ENCODE peak calls at places on chromosomes 7 and 10, in four cellular contexts. One of them, this sample, is unnamed.

GRCh38 chr10:50635286-50635685 is 11.5 kb upstream of the SGMS1 start:
- DNase-seq in CD14-positive monocyte: no peak
- DNase-seq in NB4: no peak
- DNase-seq in Peyer's patch: no peak
- DNase-seq in this sample: no peak

GRCh38 chr10:5944389-5945202 is 32.7 kb downstream of the IL15RA start:
- DNase-seq in CD14-positive monocyte: no peak
- DNase-seq in NB4: no peak
- DNase-seq in Peyer's patch: no peak
- DNase-seq in this sample: no peak

GRCh38 chr7:45888185-45888992 is at the start of gene IGFBP1:
- DNase-seq in CD14-positive monocyte: no peak
- DNase-seq in NB4: no peak
- DNase-seq in Peyer's patch: no peak
- DNase-seq in this sample: peak; percentile 58

GRCh38 chr7:66283003-66283920 is 78.1 kb downstream of the TPST1 start:
- DNase-seq in CD14-positive monocyte: no peak
- DNase-seq in NB4: peak; percentile 59
- DNase-seq in Peyer's patch: no peak
- DNase-seq in this sample: no peak

GRCh38 chr7:71718563-71718962 is 586.6 kb downstream of the GALNT17 start:
- DNase-seq in CD14-positive monocyte: no peak
- DNase-seq in NB4: no peak
- DNase-seq in Peyer's patch: no peak
- DNase-seq in this sample: no peak

GRCh38 chr7:92602352-92603088 is 12.3 kb upstream of the FAM133B start:
- DNase-seq in CD14-positive monocyte: no peak
- DNase-seq in NB4: no peak
- DNase-seq in Peyer's patch: no peak
- DNase-seq in this sample: no peak

GRCh38 chr7:50349963-50350944 is 45.7 kb downstream of the IKZF1 start:
- DNase-seq in CD14-positive monocyte: no peak
- DNase-seq in NB4: no peak
- DNase-seq in Peyer's patch: no peak
- DNase-seq in this sample: no peak

GRCh38 chr7:50513166-50513871 is 51.9 kb downstream of the DDC start:
- DNase-seq in CD14-positive monocyte: no peak
- DNase-seq in NB4: no peak
- DNase-seq in Peyer's patch: no peak
- DNase-seq in this sample: no peak

GRCh38 chr7:138388673-138389491 is 71.2 kb upstream of the TRIM24 start:
- DNase-seq in CD14-positive monocyte: no peak
- DNase-seq in NB4: no peak
- DNase-seq in Peyer's patch: no peak
- DNase-seq in this sample: no peak

GRCh38 chr7:110181768-110182167 is 909.2 kb upstream of the LRRN3 start:
- DNase-seq in CD14-positive monocyte: no peak
- DNase-seq in NB4: no peak
- DNase-seq in Peyer's patch: no peak
- DNase-seq in this sample: no peak

GRCh38 chr7:140640060-140640611 is 477 bp downstream of the DENND2A start:
- DNase-seq in CD14-positive monocyte: no peak
- DNase-seq in NB4: peak; percentile 17
- DNase-seq in Peyer's patch: peak; percentile 57
- DNase-seq in this sample: peak; percentile 75

GRCh38 chr10:119431034-119431767 is 111.3 kb downstream of the RGS10 start:
- DNase-seq in CD14-positive monocyte: no peak
- DNase-seq in NB4: no peak
- DNase-seq in Peyer's patch: no peak
- DNase-seq in this sample: no peak

GRCh38 chr10:45000138-45000763 is 472 bp upstream of the ZNF22 start:
- DNase-seq in CD14-positive monocyte: no peak
- DNase-seq in NB4: peak; percentile 93
- DNase-seq in Peyer's patch: no peak
- DNase-seq in this sample: peak; percentile 89

GRCh38 chr10:45003432-45004000 is 2.8 kb downstream of the ZNF22 start:
- DNase-seq in CD14-positive monocyte: no peak
- DNase-seq in NB4: peak; percentile 38
- DNase-seq in Peyer's patch: no peak
- DNase-seq in this sample: no peak

GRCh38 chr10:45001382-45002148 is 842 bp downstream of the ZNF22 start:
- DNase-seq in CD14-positive monocyte: no peak
- DNase-seq in NB4: peak; percentile 84
- DNase-seq in Peyer's patch: peak; percentile 70
- DNase-seq in this sample: peak; percentile 76

GRCh38 chr10:44998146-44998631 is 2.5 kb upstream of the ZNF22 start:
- DNase-seq in CD14-positive monocyte: no peak
- DNase-seq in NB4: peak; percentile 35
- DNase-seq in Peyer's patch: no peak
- DNase-seq in this sample: no peak

DNA sequence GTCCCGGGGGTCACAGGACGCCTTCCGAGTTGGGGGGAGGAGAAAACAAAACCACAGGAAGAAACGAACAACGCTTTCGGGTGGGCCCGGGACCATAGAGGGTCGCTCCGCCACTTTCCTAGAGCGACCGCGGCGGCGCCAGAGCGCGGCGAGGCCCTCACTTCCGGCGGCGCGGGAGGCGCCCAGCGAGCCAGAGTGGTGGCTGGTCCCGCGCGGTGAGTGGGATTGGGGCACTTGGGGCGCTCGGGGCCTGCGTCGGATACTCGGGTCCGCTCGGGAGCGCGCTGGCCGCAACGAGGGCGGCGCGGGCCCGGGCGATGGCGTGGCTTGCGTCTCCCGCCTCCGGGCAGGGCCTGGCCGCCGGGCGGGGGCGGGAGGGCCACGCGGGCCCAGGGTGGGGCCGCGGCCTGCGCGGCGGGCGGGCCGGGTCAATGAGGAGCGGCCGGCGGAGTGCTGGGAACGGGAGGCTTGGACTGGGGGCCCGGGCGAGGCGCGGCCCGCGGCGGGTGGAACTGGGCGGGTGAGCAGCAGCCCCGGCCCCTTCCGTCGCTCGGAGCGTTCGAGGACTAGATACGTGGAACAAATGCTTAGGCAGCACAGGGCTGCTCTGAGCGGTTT is at the start of gene ZNF22:
- DNase-seq in CD14-positive monocyte: no peak
- DNase-seq in NB4: peak; percentile 98
- DNase-seq in Peyer's patch: peak; percentile 85
- DNase-seq in this sample: peak; percentile 89
- TF ChIP-seq CTCF in CD14-positive monocyte: no peak
- TF ChIP-seq CTCF in NB4: no peak
- TF ChIP-seq CTCF in Peyer's patch: peak; percentile 30
- TF ChIP-seq CTCF in this sample: no peak

DNA sequence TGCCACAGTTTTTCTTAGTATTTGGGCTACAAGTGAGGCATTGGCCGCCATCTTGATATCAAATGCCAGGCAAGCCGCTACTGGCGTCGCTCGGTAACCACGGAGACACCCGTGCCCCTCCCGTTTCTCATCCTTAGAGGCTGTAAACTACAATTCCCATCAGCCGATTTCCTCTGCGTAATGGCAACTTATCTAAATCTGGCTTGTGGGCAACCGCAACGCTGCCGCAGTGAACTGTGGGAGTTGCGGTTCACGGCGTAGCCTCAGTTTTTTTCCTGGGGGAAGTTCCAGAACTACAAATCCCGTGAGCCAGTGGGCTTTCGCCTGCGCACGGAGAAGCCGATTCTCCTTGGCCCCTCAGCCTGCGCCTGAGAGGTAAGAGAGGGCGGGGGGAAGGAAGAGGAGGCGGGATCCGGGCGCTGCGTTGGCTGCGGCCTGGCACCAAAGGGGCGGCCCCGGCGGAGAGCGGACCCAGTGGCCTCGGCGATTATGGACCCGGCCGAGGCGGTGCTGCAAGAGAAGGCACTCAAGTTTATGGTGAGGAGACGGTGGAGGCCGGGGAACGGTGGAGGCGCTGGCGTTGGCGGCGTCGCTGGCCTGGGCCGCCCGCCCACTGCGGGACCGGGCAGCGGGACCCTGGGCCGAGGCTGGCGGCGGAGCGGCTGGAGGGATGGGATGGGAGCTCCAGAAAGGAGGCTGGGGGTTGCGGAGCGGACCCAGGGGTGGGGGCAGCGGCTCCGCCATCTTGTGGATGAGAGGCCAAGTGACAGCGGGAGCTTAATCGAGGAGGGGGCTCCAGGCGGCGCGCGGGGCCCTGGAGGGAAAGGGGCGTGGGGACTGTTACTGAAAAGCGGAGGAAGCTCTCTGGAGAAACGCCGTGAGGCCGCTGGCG is at the start of gene BTRC:
- DNase-seq in CD14-positive monocyte: peak; percentile 97
- DNase-seq in NB4: peak; percentile 100
- DNase-seq in Peyer's patch: peak; percentile 96
- DNase-seq in this sample: peak; percentile 94
- TF ChIP-seq CTCF in CD14-positive monocyte: no peak
- TF ChIP-seq CTCF in NB4: no peak
- TF ChIP-seq CTCF in Peyer's patch: peak; percentile 6
- TF ChIP-seq CTCF in this sample: peak; percentile 35

DNA sequence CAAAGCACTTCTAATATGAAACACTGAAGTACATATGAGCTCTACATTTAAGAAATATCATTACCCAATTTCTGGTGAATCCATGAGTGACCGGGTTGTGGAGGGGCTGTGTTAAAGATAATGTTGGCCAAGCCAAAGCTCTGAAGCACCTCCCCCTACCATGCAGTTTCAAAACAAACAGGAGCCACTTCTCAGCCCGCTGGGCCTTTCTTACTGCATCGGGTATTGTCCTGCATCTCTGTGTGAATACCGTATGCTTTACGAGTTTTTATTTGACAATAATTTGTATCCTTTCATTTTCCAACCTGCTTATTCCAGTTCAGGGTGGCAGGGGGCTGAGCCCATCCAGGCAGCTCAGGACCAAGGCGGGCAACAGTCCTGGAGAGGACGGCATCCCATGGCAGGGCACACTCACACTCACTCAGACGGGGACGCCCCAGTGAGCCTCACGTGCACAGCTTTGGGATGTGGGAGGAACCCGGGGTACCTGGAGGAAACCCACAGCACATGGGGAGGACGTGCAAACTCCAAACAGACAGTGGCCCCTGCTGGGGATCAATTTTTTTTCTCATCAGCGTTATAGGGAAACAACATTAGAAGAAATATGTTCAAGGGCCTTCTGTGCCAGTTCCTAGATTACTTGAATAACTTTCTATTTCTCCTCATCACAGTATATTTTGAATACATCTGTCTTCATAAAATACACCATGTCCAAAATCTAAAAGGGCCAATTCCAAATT is 1.9 kb downstream of the RNF32 start:
- DNase-seq in CD14-positive monocyte: no peak
- DNase-seq in NB4: no peak
- DNase-seq in Peyer's patch: no peak
- DNase-seq in this sample: no peak
- TF ChIP-seq CTCF in CD14-positive monocyte: no peak
- TF ChIP-seq CTCF in NB4: no peak
- TF ChIP-seq CTCF in Peyer's patch: no peak
- TF ChIP-seq CTCF in this sample: no peak

GRCh38 chr7:94922457-94922856 is 15.1 kb downstream of the PPP1R9A start:
- DNase-seq in CD14-positive monocyte: no peak
- DNase-seq in NB4: no peak
- DNase-seq in Peyer's patch: no peak
- DNase-seq in this sample: no peak
- TF ChIP-seq CTCF in CD14-positive monocyte: no peak
- TF ChIP-seq CTCF in NB4: no peak
- TF ChIP-seq CTCF in Peyer's patch: no peak
- TF ChIP-seq CTCF in this sample: no peak

DNA sequence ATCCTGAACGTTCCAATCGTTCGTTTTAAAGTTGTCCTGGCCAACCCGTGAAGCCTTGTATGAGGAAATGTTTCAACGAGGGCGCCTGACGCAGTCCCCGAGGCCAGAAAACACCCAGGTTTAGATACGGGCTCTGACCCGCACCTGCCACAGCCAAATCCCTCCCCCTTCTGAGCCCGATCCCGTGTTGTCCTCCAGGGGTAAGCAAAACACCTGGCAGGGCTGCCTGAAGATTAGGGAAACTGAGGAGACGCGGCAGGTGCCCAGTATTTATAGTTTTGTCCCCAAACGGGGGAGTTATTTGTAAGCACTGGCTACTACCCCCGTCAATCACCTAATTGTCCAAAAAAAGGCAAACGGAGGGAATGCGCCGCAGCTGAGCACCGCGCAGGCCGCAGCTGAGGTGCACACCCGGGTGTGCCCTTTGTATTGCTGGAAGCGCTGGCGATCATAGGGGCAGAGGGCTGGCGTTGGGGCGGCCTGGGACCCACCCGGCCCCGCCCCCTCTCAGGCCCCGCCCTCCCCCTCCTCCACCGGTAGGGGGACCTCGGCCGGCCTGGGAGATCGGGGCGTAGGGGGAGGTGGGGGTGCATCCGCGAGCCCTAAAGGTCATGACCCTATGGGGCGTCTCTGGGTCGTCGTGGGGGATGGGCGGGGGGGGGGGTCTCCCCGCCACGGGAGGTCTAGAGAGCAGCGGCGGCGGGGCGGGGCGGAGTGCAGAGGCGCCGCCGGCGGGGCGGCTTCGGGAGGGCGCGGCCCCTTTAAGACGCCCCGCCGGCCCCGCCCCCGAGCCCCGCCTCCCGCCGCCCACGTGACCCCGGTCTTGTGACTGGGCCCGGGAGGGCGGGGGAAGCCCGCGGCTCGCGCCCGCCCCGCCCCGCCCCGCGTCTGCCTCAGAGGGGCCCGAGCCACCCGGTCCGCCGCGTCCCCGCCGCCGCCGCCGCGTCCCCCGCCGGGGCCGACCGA is at the start of gene BRI3:
- DNase-seq in CD14-positive monocyte: peak; percentile 88
- DNase-seq in NB4: peak; percentile 94
- DNase-seq in Peyer's patch: peak; percentile 97
- DNase-seq in this sample: peak; percentile 92
- TF ChIP-seq CTCF in CD14-positive monocyte: peak; percentile 36
- TF ChIP-seq CTCF in NB4: no peak
- TF ChIP-seq CTCF in Peyer's patch: peak; percentile 14
- TF ChIP-seq CTCF in this sample: peak; percentile 75

GRCh38 chr7:2384354-2385243 is 18.8 kb upstream of the CHST12 start:
- DNase-seq in CD14-positive monocyte: no peak
- DNase-seq in NB4: peak; percentile 44
- DNase-seq in Peyer's patch: no peak
- DNase-seq in this sample: no peak
- TF ChIP-seq CTCF in CD14-positive monocyte: no peak
- TF ChIP-seq CTCF in NB4: peak; percentile 39
- TF ChIP-seq CTCF in Peyer's patch: no peak
- TF ChIP-seq CTCF in this sample: no peak